ENCODE peak calls at places on chromosome 7, in five cellular contexts. M, O, J, S and Z are unnamed samples.

GRCh38 chr7:100867040-100867795 is at the start of gene TRIP6:
- DNase-seq in M (peak; percentile 91), O (peak; percentile 93), J (peak; percentile 47), S (peak; percentile 70), Z (no peak)

GRCh38 chr7:67662804-67663203 is 666.2 kb downstream of the TYW1 start:
- DNase-seq in M (no peak), O (no peak), J (no peak), S (no peak), Z (no peak)

GRCh38 chr7:87047-87446 is 105.3 kb upstream of the FAM20C start:
- DNase-seq in M (no peak), O (no peak), J (no peak), S (no peak), Z (no peak)

GRCh38 chr7:47610506-47611044 is 28.7 kb upstream of the TNS3 start:
- DNase-seq in M (no peak), O (peak; percentile 69), J (no peak), S (no peak), Z (no peak)

GRCh38 chr7:141477866-141478265 is 73.3 kb upstream of the AGK start:
- DNase-seq in M (no peak), O (peak; percentile 16), J (no peak), S (no peak), Z (no peak)

GRCh38 chr7:131959106-131959812 is 402.8 kb upstream of the PODXL start:
- DNase-seq in M (no peak), O (peak; percentile 12), J (no peak), S (no peak), Z (no peak)

GRCh38 chr7:142440219-142441073 is 182.6 kb upstream of the PRSS58 start:
- DNase-seq in M (no peak), O (peak; percentile 87), J (no peak), S (no peak), Z (peak; percentile 41)

GRCh38 chr7:40429821-40430220 is 295.0 kb downstream of the SUGCT start:
- DNase-seq in M (no peak), O (peak; percentile 69), J (no peak), S (no peak), Z (no peak)

GRCh38 chr7:121398246-121398645 is 2.1 kb upstream of the FAM3C start:
- DNase-seq in M (no peak), O (peak; percentile 12), J (no peak), S (no peak), Z (peak; percentile 61)

GRCh38 chr7:51528172-51528571 is 211.6 kb upstream of the COBL start:
- DNase-seq in M (no peak), O (no peak), J (no peak), S (no peak), Z (no peak)

GRCh38 chr7:35007768-35008167 is 29.5 kb downstream of the DPY19L1 start:
- DNase-seq in M (no peak), O (no peak), J (no peak), S (no peak), Z (no peak)

GRCh38 chr7:134024729-134025128 is 102.4 kb upstream of the LRGUK start:
- DNase-seq in M (no peak), O (no peak), J (no peak), S (no peak), Z (no peak)

GRCh38 chr7:85074-85945 is 107.1 kb upstream of the FAM20C start:
- DNase-seq in M (no peak), O (no peak), J (no peak), S (no peak), Z (no peak)

GRCh38 chr7:5694221-5694754 is 87.2 kb downstream of the RNF216 start:
- DNase-seq in M (no peak), O (peak; percentile 94), J (no peak), S (no peak), Z (peak; percentile 50)

GRCh38 chr7:80243425-80243824 is 108.8 kb downstream of the GNAI1 start:
- DNase-seq in M (no peak), O (no peak), J (no peak), S (no peak), Z (no peak)

GRCh38 chr7:155767562-155768437 is 44.5 kb downstream of the SHH start:
- DNase-seq in M (no peak), O (no peak), J (no peak), S (no peak), Z (no peak)

GRCh38 chr7:54336800-54337199 is 205.4 kb upstream of the VSTM2A start:
- DNase-seq in M (no peak), O (no peak), J (no peak), S (no peak), Z (no peak)

GRCh38 chr7:156474241-156474743 is 166.3 kb upstream of the RNF32 start:
- DNase-seq in M (peak; percentile 50), O (peak; percentile 38), J (no peak), S (no peak), Z (peak; percentile 93)

GRCh38 chr7:117401293-117402002 is 25.8 kb downstream of the ASZ1 start:
- DNase-seq in M (no peak), O (peak; percentile 19), J (no peak), S (no peak), Z (no peak)
- TF ChIP-seq CTCF in M (no peak), O (peak; percentile 55), J (no peak), S (no peak), Z (peak; percentile 55)

DNA sequence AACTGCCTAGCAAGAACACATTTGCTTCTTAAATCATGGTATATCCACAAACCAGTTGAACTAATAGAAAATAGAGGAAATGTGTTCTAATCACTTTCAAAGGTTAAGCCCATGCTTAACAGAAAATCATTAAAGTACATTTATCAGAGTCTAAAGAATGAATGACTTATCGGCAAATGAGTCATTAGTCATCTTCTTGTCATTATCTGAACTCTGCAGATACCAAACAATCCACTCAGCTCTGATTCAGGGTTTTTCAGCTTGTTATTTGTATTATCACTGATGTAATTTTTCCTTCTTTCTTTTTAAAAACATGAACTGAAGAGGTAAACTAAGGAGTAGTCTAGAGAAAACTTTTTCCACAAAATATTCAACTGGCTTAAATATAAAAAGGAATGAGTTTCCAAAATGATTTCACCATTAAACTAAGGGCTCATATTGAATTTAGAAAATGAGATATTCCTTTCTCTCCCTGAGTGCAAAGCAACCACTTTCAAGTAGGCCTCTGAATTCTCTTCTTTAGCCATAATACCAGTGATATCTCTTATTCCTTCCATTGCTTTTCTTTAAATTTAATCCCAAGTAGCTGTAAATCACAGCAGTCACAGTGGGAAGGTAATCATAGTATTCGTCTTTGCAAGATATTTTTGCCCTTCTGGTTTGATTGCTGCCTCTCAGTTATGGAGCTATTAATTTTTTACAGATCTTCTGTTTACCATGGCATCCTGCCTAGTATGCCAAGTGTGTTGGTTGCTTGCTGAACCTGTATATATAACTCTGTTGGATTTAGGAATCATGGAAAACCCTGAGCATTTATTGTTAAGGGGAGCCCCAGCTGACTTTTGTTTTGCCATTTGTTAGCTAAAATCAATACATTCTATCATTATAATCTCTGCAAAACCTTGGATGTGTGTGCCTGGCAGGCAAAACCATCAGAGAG is 125.1 kb downstream of the THSD7A start:
- DNase-seq in M (no peak), O (peak; percentile 39), J (no peak), S (no peak), Z (peak; percentile 59)
- H3K4me3 ChIP-seq in M (no peak overlapping the region), O (no peak overlapping the region), J (no peak overlapping the region), S (no peak overlapping the region), Z (no peak overlapping the region)

GRCh38 chr7:37212051-37212450 is 236.6 kb downstream of the ELMO1 start:
- DNase-seq in M (no peak), O (no peak), J (no peak), S (no peak), Z (no peak)

GRCh38 chr7:37211097-37211496 is 237.6 kb downstream of the ELMO1 start:
- DNase-seq in M (peak; percentile 69), O (peak; percentile 59), J (no peak), S (no peak), Z (no peak)

GRCh38 chr7:37205451-37205850 is 243.2 kb downstream of the ELMO1 start:
- DNase-seq in M (no peak), O (no peak), J (no peak), S (no peak), Z (no peak)

GRCh38 chr7:37206192-37206591 is 242.5 kb downstream of the ELMO1 start:
- DNase-seq in M (no peak), O (no peak), J (no peak), S (no peak), Z (no peak)

GRCh38 chr7:37208528-37208927 is 240.1 kb downstream of the ELMO1 start:
- DNase-seq in M (peak; percentile 85), O (peak; percentile 78), J (no peak), S (no peak), Z (no peak)
- TF ChIP-seq CTCF in M (no peak), O (peak; percentile 28), J (no peak), S (no peak), Z (peak; percentile 74)

DNA sequence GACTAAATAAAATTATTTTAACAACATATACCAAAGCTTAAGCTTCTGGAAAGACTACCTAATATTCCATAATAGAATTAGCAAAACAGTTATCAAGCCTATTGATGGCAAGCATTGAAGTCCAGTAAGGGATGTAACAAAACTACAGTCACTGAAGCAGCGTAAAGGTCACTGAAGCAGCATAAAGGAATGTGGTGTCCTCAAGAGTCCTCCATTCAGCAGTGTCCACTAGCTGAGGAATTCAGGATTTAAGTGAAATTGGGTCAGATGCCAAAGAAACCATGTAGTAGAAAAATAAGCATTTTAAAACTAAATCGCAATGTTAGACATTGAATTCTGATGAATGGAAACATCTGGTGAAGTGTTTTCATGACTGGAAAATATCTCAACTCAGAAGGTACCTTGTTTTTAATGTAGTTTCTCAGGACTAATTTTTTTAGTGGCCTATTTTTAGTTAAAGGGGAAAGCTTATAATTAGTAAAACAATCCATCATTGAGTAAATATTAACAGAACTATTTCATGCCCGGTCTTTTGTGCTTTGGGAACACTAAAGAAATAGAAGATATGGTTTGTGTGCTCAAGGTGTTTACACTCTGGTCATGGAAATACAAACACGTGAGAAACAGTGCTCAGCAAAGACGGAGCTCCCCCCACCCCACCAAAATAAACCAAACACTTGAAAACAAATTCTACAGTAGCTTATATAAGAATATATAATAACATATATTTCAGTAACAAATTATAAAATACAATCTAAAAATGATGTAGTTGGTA is 121.4 kb downstream of the CDK14 start:
- DNase-seq in M (no peak), O (peak; percentile 78), J (no peak), S (no peak), Z (peak; percentile 76)
- H3K4me3 ChIP-seq in M (no peak overlapping the region), O (no peak overlapping the region), J (no peak overlapping the region), S (no peak overlapping the region), Z (no peak overlapping the region)

GRCh38 chr7:11754123-11754522 is 77.9 kb downstream of the THSD7A start:
- DNase-seq in M (no peak), O (no peak), J (no peak), S (no peak), Z (no peak)

GRCh38 chr7:11751807-11752389 is 80.1 kb downstream of the THSD7A start:
- DNase-seq in M (no peak), O (no peak), J (no peak), S (no peak), Z (peak; percentile 12)

GRCh38 chr7:11753441-11753840 is 78.6 kb downstream of the THSD7A start:
- DNase-seq in M (no peak), O (no peak), J (no peak), S (no peak), Z (no peak)

GRCh38 chr7:11757153-11757552 is 74.8 kb downstream of the THSD7A start:
- DNase-seq in M (no peak), O (no peak), J (no peak), S (no peak), Z (no peak)

GRCh38 chr7:11754933-11755332 is 77.1 kb downstream of the THSD7A start:
- DNase-seq in M (no peak), O (no peak), J (no peak), S (no peak), Z (no peak)
- TF ChIP-seq CTCF in M (no peak), O (no peak), J (no peak), S (no peak), Z (no peak)